ENCODE peak calls at places on chromosomes 13 and 19, in eight cellular contexts. Y is psoas muscle; I is heart left ventricle; L is effector memory CD4-positive, alpha-beta T cell; D is fibroblast of lung; S is transverse colon; J is left lung; M is H9. U is an unnamed sample.

GRCh38 chr13:73258396-73258795 is 199.6 kb downstream of the KLF5 start:
- DNase-seq in Y (no peak), D (no peak), M (no peak), S (no peak), I (no peak), L (no peak), J (no peak), U (no peak)

GRCh38 chr19:50514346-50515167 is 844 bp upstream of the ASPDH start:
- DNase-seq in Y (no peak), I (no peak), M (no peak), D (no peak), J (peak; percentile 68), S (no peak), L (no peak), U (no peak)

GRCh38 chr19:49764341-49764740 is 1.2 kb upstream of the TSKS start:
- DNase-seq in D (no peak), J (no peak), S (no peak), M (no peak), Y (no peak), L (no peak), I (no peak), U (no peak)

GRCh38 chr13:109345433-109345941 is 440.9 kb downstream of the IRS2 start:
- DNase-seq in J (no peak), M (no peak), Y (no peak), D (peak; percentile 87), L (no peak), S (no peak), I (no peak), U (no peak)

GRCh38 chr19:3250675-3251074 is 26.2 kb downstream of the CELF5 start:
- DNase-seq in S (peak; percentile 21), Y (no peak), I (no peak), D (no peak), M (no peak), L (no peak), J (no peak), U (peak; percentile 62)

GRCh38 chr13:88068975-88069374 is 397.8 kb downstream of the SLITRK5 start:
- DNase-seq in D (no peak), M (peak; percentile 82), J (peak; percentile 21), Y (no peak), I (no peak), S (no peak), L (no peak), U (peak; percentile 19)

GRCh38 chr19:5953034-5953589 is 24.8 kb downstream of the RANBP3 start:
- DNase-seq in D (peak; percentile 45), S (no peak), J (no peak), L (no peak), M (no peak), I (no peak), Y (no peak), U (no peak)

GRCh38 chr13:74661851-74662250 is 527.6 kb upstream of the KLF12 start:
- DNase-seq in I (no peak), L (no peak), S (no peak), Y (no peak), J (no peak), D (no peak), M (no peak), U (no peak)

GRCh38 chr13:50080856-50081105 is 65.5 kb downstream of the KCNRG start:
- DNase-seq in S (no peak), L (no peak), D (no peak), Y (no peak), I (no peak), M (no peak), J (no peak), U (no peak)

DNA sequence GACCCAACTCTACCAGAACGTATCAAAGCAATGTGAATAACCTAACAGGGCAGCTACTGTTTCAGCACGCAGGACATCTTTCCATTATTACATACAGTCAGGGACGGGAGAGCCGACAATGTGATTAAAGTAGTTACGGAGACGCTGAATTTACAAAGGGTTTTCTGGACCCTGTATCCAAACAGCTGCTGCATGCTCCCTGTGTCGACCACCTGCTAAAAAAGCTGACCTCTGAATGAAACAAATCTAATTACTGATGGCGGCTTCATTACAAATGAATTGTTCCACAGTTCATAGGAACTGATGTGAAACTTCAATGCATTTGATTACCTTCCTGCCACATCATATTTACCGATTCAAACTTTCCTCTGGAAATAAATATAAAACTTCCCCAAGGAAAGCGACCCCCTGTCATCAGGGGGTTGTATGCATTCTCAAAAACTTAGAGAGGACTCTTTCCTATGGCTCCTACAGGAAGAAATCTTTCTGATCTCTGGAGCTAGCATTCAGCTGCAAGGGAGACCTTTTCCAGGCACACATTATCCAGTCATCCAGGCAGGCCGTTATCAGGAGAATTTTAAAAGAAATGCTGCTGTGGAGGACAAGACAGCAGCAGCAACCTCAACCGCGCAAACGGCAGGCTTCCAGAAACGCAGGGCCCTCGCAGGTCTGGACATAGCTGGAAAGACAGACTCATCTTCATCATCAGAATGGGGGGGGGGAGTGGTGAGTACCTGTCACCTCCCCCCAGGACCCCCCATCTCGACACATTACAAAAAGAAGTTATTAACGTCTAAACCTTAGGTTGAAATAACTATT is 3.1 kb downstream of the EFNB2 start:
- DNase-seq in J (no peak), Y (no peak), D (peak; percentile 63), S (no peak), M (no peak), L (no peak), I (no peak), U (no peak)
- H3K4me1 ChIP-seq in J (no peaks in the 10 kb centered on the region), Y (peaks cover 3% of the 10 kb centered on the region), D (no peaks in the 10 kb centered on the region), S (peaks cover 54% of the 10 kb centered on the region), M (peaks cover 26% of the 10 kb centered on the region), L (peaks cover 26% of the 10 kb centered on the region), I (peaks cover 10% of the 10 kb centered on the region), U (peaks cover 2% of the 10 kb centered on the region)

GRCh38 chr19:8454218-8454617 is 9.4 kb downstream of the HNRNPM start:
- DNase-seq in L (no peak), J (no peak), Y (no peak), M (no peak), I (no peak), D (no peak), S (no peak), U (no peak)

GRCh38 chr19:8451885-8452284 is 7.1 kb downstream of the HNRNPM start:
- DNase-seq in I (no peak), Y (no peak), L (no peak), J (no peak), S (no peak), M (no peak), D (peak; percentile 81), U (no peak)

GRCh38 chr19:8453616-8454015 is 8.8 kb downstream of the HNRNPM start:
- DNase-seq in S (no peak), D (no peak), L (no peak), J (no peak), M (no peak), Y (no peak), I (no peak), U (no peak)

GRCh38 chr19:8451377-8451776 is 6.6 kb downstream of the HNRNPM start:
- DNase-seq in D (no peak), J (no peak), L (no peak), Y (no peak), M (no peak), S (no peak), I (no peak), U (no peak)

DNA sequence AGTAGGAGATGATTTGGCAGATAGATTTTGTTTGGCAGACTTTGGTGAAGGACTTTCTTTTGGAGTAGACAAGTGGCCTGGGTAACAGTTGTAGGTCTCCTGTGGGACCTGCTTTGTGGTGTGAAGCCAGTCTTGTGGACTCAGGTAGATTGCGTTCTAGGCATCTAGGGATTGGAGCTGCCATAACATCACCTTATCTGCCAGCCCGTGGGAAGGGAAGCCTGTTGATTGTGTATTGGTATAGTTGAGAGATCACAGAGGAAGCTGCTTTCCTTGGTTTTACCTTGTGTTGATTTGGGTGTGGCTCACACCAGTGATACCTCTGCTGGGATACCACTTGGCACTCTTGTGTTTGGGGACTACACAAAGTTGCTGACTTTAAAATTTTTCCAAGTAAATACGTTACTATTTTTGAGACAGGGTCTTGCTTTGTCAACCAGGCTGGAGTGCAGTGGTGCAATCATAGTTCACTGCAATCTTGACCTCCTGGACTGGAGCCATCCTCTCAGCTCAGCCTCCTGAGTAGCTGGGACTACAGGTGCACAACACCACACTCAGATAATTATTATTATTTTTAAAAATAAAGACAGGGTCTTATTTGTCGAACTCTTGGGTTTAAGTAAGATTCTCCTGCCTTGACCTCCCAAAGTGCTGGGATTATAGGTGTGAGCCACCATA is 7.8 kb downstream of the HNRNPM start:
- DNase-seq in L (no peak), M (no peak), S (no peak), I (no peak), D (no peak), Y (no peak), J (no peak), U (no peak)
- H3K4me1 ChIP-seq in L (peaks cover 46% of the 10 kb centered on the region), M (peaks cover 10% of the 10 kb centered on the region), S (peaks cover 76% of the 10 kb centered on the region), I (peaks cover 88% of the 10 kb centered on the region), D (peaks cover 14% of the 10 kb centered on the region), Y (peaks cover 95% of the 10 kb centered on the region), J (peaks cover 38% of the 10 kb centered on the region), U (peaks cover 18% of the 10 kb centered on the region)

DNA sequence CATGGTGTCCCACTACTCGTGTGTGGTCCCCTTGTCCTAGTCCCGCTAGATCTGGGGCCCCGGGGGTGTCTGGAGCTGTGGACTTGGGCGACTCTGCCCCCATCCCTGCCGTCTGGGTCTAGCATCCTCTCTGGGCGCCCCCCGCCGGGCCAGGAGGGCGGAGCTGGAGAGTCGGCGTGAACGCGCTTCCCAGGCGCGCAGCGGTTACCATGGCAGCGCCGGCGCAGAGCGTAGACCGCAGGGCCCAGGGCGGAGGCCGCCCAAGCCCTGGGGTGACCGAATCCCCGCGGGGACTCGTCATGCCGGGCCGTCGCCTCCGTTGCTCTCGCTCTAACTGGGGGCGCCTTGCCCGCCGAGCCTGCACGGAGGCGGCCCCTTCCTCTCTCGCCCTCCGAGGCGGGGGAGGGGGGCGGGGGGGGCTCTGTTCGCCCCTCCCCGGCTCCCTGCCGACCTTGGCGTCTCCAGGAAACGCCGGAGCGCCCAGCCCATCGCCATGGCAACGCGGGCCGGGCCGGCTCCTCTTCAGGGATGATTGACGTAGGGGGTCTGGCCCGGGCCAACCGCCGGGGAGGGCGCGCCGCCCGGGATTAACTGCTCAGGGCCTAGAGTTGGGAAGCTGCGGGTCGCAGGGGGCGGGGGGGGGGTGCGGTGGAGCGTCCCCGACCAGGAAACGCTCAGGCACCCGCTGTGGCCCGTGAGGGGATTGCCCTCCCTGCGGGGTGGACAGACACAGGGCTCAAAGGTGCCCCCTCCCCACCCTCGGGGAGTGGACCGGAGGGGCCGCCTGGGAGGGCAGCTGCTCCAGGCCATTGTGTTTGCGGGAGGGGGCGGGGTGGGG is 8.9 kb downstream of the ISYNA1 start:
- DNase-seq in M (peak; percentile 93), S (peak; percentile 77), J (peak; percentile 93), I (peak; percentile 83), L (peak; percentile 83), D (peak; percentile 79), Y (peak; percentile 70), U (peak; percentile 89)
- H3K4me1 ChIP-seq in M (peaks cover 3% of the 10 kb centered on the region), S (peaks cover 39% of the 10 kb centered on the region), J (peaks cover 15% of the 10 kb centered on the region), I (peaks cover 57% of the 10 kb centered on the region), L (peaks cover 72% of the 10 kb centered on the region), D (peaks cover 34% of the 10 kb centered on the region), Y (peaks cover 30% of the 10 kb centered on the region), U (peaks cover 13% of the 10 kb centered on the region)

DNA sequence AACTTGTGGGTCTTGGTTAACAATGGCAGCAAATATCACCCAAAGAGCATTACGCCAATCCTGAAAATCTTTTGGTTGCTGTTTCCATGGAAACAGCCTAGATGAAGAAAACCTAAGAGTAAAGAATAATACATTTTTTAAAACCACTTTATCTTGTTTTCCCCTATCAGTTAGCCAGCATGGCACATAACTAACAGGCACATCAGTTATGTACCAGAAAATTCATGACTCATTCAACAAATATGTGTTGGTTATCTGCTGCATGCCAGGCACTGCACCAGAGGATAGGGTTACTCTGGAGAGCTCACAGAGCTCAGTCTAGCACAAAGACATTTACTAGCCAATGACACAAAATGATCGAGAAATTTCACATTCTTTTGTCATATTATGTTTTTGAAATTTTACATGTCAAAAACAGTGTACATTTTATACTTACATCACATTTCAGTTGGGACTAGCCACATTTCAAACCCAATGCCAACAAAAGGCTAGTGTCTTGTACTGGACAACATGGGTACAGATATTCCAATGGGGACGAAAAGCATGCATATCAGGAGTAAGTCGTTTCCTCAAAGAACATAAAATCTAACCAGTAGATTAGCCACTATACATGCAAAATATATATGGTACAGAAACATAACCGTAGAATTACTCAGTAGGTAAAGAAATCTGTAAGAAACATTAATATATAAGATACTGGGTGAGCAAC is 20.3 kb downstream of the LNX2 start:
- DNase-seq in Y (no peak), J (no peak), S (no peak), L (no peak), D (peak; percentile 86), M (no peak), I (peak; percentile 30), U (no peak)
- H3K4me1 ChIP-seq in Y (peaks cover 24% of the 10 kb centered on the region), J (no peaks in the 10 kb centered on the region), S (peaks cover 28% of the 10 kb centered on the region), L (no peaks in the 10 kb centered on the region), D (peaks cover 2% of the 10 kb centered on the region), M (peaks cover 5% of the 10 kb centered on the region), I (peaks cover 11% of the 10 kb centered on the region), U (peaks cover 5% of the 10 kb centered on the region)

U was measured in right cardiac atrium.